ENCODE peak calls at places on chromosomes 7 and 10, in eight cellular contexts. T is fibroblast of lung, V is adrenal gland, G is Panc1, B is colonic mucosa, Z is MM.1S, C is RWPE2, N is spleen. O is an unnamed sample. For H3K36me3, the result is how much of the 10 kb centered on the place peaks cover.

GRCh38 chr10:70937661-70938060 is 49.3 kb upstream of the PCBD1 start:
- DNase-seq in T (no peak), B (no peak), V (no peak), C (no peak), Z (no peak), N (no peak), G (no peak), O (no peak)

GRCh38 chr10:28734940-28735759 is 57.8 kb downstream of the BAMBI start:
- DNase-seq in Z (no peak), T (peak), N (no peak), V (peak), B (no peak), C (peak), G (no peak), O (peak)

GRCh38 chr7:42770106-42770505 is 141.8 kb downstream of the C7orf25 start:
- DNase-seq in B (no peak), N (no peak), V (no peak), C (peak), Z (no peak), T (no peak), G (no peak), O (no peak)

GRCh38 chr10:110389250-110389649 is 84.5 kb upstream of the SMNDC1 start:
- DNase-seq in B (no peak), C (no peak), V (no peak), N (no peak), Z (no peak), G (no peak), T (no peak), O (no peak)

GRCh38 chr10:58275261-58275660 is 6.3 kb downstream of the CISD1 start:
- DNase-seq in B (no peak), G (no peak), Z (no peak), V (no peak), N (no peak), T (no peak), C (no peak), O (no peak)

GRCh38 chr10:95208702-95209391 is 14.8 kb downstream of the ACSM6 start:
- DNase-seq in C (no peak), Z (no peak), B (no peak), N (no peak), G (no peak), V (no peak), T (peak), O (no peak)

GRCh38 chr10:51171946-51172345 is 97.7 kb downstream of the PRKG1 start:
- DNase-seq in G (peak), B (no peak), T (peak), C (no peak), V (no peak), N (no peak), Z (no peak), O (no peak)

GRCh38 chr10:63929826-63930467 is 408.7 kb downstream of the REEP3 start:
- DNase-seq in Z (no peak), N (no peak), C (peak), G (no peak), B (no peak), V (peak), T (no peak), O (no peak)

GRCh38 chr10:74628136-74628535 is 198.3 kb upstream of the KAT6B start:
- DNase-seq in T (no peak), N (no peak), V (no peak), Z (no peak), B (no peak), G (no peak), C (no peak), O (no peak)

GRCh38 chr10:25557136-25557535 is 376.9 kb upstream of the MYO3A start:
- DNase-seq in G (no peak), B (no peak), N (no peak), Z (no peak), T (no peak), V (no peak), C (no peak), O (no peak)

GRCh38 chr7:132800522-132800921 is 224.3 kb upstream of the PLXNA4 start:
- DNase-seq in N (no peak), B (no peak), C (no peak), G (no peak), T (no peak), Z (no peak), V (no peak), O (no peak)

GRCh38 chr7:105782391-105783063 is 93.9 kb downstream of the ATXN7L1 start:
- DNase-seq in N (peak), G (no peak), C (no peak), T (peak), Z (no peak), V (no peak), B (no peak), O (peak)

GRCh38 chr7:39271386-39271785 is 293.7 kb downstream of the POU6F2 start:
- DNase-seq in G (no peak), C (no peak), Z (no peak), V (peak), B (peak), T (no peak), N (no peak), O (no peak)

GRCh38 chr7:16411391-16411790 is 9.9 kb downstream of the CRPPA start:
- DNase-seq in Z (no peak), B (no peak), G (no peak), C (no peak), T (no peak), V (no peak), N (no peak), O (no peak)

GRCh38 chr7:100090527-100091410 is 2.0 kb downstream of the COPS6 start:
- DNase-seq in T (no peak), G (no peak), B (no peak), N (no peak), Z (no peak), C (no peak), V (no peak), O (no peak)

GRCh38 chr7:85104432-85105205 is 82.2 kb downstream of the SEMA3D start:
- DNase-seq in N (no peak), B (no peak), G (no peak), V (no peak), Z (no peak), T (peak), C (no peak), O (peak)

GRCh38 chr7:50513166-50513871 is 51.9 kb downstream of the DDC start:
- DNase-seq in B (no peak), Z (no peak), T (no peak), G (no peak), C (no peak), N (peak), V (no peak), O (no peak)

GRCh38 chr10:115046686-115047244 is 46.4 kb upstream of the ATRNL1 start:
- DNase-seq in Z (no peak), G (no peak), V (no peak), B (no peak), T (no peak), C (no peak), N (no peak), O (no peak)
- H3K36me3 ChIP-seq in Z (under half), G (under half), V (under half), B (under half), T (under half), C (under half), N (under half), O (under half)

DNA sequence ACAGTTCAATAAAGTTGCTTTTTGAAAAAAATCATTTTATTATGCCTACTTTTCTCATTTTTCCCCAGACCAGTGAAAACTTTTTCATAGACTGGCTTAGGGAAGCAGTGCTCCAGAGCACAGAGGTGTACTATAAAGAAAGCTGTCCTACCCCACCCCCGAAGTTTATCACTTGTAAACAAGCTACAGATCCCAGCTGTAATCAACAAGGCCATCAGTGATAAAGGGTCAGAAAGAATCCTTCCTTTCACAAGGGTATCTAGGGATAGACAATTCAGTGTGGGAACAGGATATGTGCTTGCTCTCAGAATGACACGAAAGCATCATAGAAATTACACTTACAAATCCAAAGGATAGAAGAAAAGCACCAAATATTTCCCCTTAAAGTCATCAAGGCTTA is 4.5 kb downstream of the PRDX3 start:
- DNase-seq in C (no peak), G (no peak), V (no peak), Z (no peak), T (no peak), B (no peak), N (no peak), O (no peak)
- TF ChIP-seq CTCF in C (no peak), G (no peak), V (no peak), Z (no peak), T (no peak), B (no peak), N (no peak), O (no peak)

DNA sequence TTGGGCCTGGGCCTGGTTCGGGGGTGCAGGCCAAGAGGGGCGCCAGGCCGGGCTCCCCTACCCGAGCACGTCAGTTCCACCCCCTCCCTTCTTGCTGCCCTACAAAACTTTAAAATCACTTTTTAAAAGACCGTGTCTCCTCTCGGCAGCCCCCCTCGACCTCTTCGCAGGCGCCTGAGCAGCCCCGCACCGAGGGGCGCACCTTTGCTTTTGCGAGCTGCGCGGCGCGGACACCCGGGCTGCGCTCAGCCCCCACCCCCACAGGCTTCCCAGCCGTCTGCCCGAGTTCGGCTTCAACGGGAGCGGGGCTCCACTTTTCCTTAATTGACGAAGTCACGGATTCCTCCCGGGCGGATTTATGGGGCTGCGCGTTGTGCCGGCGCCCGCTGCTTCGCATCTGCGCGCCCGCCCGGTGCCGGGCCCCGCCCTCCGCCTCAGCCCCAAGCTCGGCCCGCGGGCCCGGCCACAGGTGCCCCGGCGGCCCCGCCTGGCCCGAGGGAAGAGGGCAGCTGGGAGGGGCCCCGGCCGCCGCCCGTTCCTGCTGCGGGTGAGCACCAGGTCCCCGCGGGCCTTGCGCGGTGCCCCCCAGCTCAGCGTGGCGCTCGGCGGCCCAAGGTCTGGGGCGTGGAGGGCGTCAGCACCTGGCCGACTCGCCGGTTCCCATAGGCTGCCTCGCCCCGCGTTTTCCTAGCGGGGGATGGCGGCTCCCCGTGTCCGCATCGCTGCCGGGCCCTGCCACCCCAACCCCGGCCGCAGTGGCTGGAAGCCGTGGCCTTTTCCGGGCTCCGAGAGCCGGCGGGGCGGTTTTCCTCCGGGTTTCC is 10.8 kb upstream of the MNX1 start:
- DNase-seq in C (no peak), V (no peak), T (no peak), Z (no peak), B (peak), N (peak), G (no peak), O (no peak)
- H3K4me3 ChIP-seq in C (no peak), V (no peak), T (no peak), Z (no peak), B (peak), N (peak), G (peak), O (no peak)

GRCh38 chr10:133365461-133366129 is 7.6 kb downstream of the ECHS1 start:
- DNase-seq in T (no peak), N (no peak), Z (no peak), C (no peak), B (no peak), V (no peak), G (no peak), O (no peak)

GRCh38 chr10:133362846-133363245 is 5.0 kb upstream of the FUOM start:
- DNase-seq in N (no peak), Z (no peak), V (no peak), B (no peak), T (no peak), C (no peak), G (no peak), O (no peak)

GRCh38 chr10:133366751-133367150 is 6.4 kb downstream of the ECHS1 start:
- DNase-seq in T (no peak), B (no peak), Z (no peak), C (no peak), V (no peak), G (no peak), N (no peak), O (no peak)

GRCh38 chr10:133366130-133366478 is 7.0 kb downstream of the ECHS1 start:
- DNase-seq in N (no peak), T (no peak), B (no peak), C (no peak), G (no peak), Z (no peak), V (no peak), O (no peak)

GRCh38 chr10:133364645-133365431 is 7.0 kb upstream of the FUOM start:
- DNase-seq in B (peak), N (no peak), V (no peak), T (no peak), G (no peak), Z (no peak), C (no peak), O (no peak)
- H3K36me3 ChIP-seq in B (under half), N (half or more), V (half or more), T (under half), G (under half), Z (under half), C (under half), O (under half)